ENCODE peak calls at places on chromosomes 2 and 18, in six cellular contexts. K is hepatocyte, C is keratinocyte, A is neural progenitor cell, J is endothelial cell of umbilical vein, R is GM12878. Y is an unnamed sample.

GRCh38 chr2:181037922-181038321 is 57.5 kb downstream of the UBE2E3 start:
- DNase-seq in K (no peak), C (no peak), A (no peak), J (no peak), R (no peak), Y (peak)

GRCh38 chr2:126586321-126586720 is 69.6 kb upstream of the GYPC start:
- DNase-seq in K (no peak), C (no peak), A (peak), J (no peak), R (no peak), Y (no peak)

GRCh38 chr2:99420751-99421299 is 69.0 kb downstream of the REV1 start:
- DNase-seq in K (no peak), C (no peak), A (no peak), J (peak), R (no peak), Y (peak)

GRCh38 chr2:69770193-69770702 is 28.3 kb downstream of the ANXA4 start:
- DNase-seq in K (peak), C (peak), A (no peak), J (peak), R (no peak), Y (peak)

GRCh38 chr2:106165556-106165955 is 28.5 kb downstream of the UXS1 start:
- DNase-seq in K (no peak), C (no peak), A (peak), J (no peak), R (no peak), Y (no peak)

GRCh38 chr2:213726101-213726500 is 441.8 kb downstream of the SPAG16 start:
- DNase-seq in K (no peak), C (no peak), A (no peak), J (no peak), R (no peak), Y (no peak)

GRCh38 chr18:41753826-41754225 is 201.2 kb upstream of the PIK3C3 start:
- DNase-seq in K (no peak), C (peak), A (no peak), J (no peak), R (no peak), Y (peak)

GRCh38 chr18:9825571-9826073 is 60.2 kb upstream of the TXNDC2 start:
- DNase-seq in K (peak), C (no peak), A (no peak), J (peak), R (no peak), Y (peak)

GRCh38 chr2:150802648-150803047 is 315.2 kb upstream of the RND3 start:
- DNase-seq in K (no peak), C (no peak), A (no peak), J (no peak), R (no peak), Y (no peak)

GRCh38 chr2:207869784-207870778 is 100.4 kb upstream of the FZD5 start:
- DNase-seq in K (peak), C (no peak), A (no peak), J (peak), R (no peak), Y (peak)

GRCh38 chr2:6855860-6856547 is 9.7 kb downstream of the CMPK2 start:
- DNase-seq in K (no peak), C (no peak), A (no peak), J (no peak), R (no peak), Y (peak)

GRCh38 chr2:220057922-220058321 is 430.5 kb downstream of the SLC4A3 start:
- DNase-seq in K (no peak), C (no peak), A (no peak), J (no peak), R (no peak), Y (no peak)

GRCh38 chr18:55862693-55863485 is 274.9 kb upstream of the TCF4 start:
- DNase-seq in K (no peak), C (no peak), A (peak), J (no peak), R (no peak), Y (peak)

GRCh38 chr2:197179744-197180498 is 130.7 kb downstream of the ANKRD44 start:
- DNase-seq in K (no peak), C (no peak), A (no peak), J (peak), R (no peak), Y (peak)

GRCh38 chr2:157565550-157565949 is 63.1 kb downstream of the ACVR1C start:
- DNase-seq in K (no peak), C (no peak), A (no peak), J (no peak), R (no peak), Y (no peak)

GRCh38 chr2:68726608-68727367 is 7.8 kb upstream of the ARHGAP25 start:
- DNase-seq in K (no peak), C (no peak), A (no peak), J (no peak), R (peak), Y (no peak)

GRCh38 chr2:174335605-174336402 is 1.1 kb downstream of the SP9 start:
- DNase-seq in K (peak), C (no peak), A (peak), J (peak), R (no peak), Y (peak)

GRCh38 chr2:174338155-174338495 is 3.4 kb downstream of the SP9 start:
- DNase-seq in K (no peak), C (no peak), A (no peak), J (peak), R (no peak), Y (no peak)

GRCh38 chr2:174336403-174337336 is 1.9 kb downstream of the SP9 start:
- DNase-seq in K (peak), C (no peak), A (peak), J (peak), R (no peak), Y (no peak)

GRCh38 chr2:174338626-174339570 is 4.1 kb downstream of the SP9 start:
- DNase-seq in K (no peak), C (no peak), A (peak), J (peak), R (no peak), Y (no peak)

GRCh38 chr2:174337337-174338154 is 2.8 kb downstream of the SP9 start:
- DNase-seq in K (peak), C (no peak), A (peak), J (peak), R (no peak), Y (no peak)
- TF ChIP-seq EZH2 in K (peak), C (peak), A (no peak), J (peak), R (no peak), Y (no peak)

DNA sequence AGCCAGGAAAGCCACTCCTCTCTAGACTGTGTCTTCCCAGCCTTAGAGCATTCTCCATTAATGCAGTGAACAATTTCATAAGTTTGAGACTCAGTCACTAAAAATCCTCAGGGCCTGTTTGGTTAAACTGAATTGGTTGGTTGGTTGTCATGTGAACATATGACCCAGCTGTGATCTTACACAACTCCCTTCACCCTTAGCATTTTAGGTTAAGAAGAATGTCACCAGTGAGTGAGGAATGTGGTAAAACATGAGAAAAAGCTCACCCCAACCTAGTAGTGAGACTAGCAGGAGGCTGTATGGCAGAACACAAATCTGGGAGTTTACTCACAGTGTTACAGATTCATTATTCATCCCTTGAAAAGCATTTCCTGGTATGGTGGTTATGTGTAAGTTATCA is 32.4 kb downstream of the LHCGR start:
- DNase-seq in K (no peak), C (peak), A (no peak), J (no peak), R (no peak), Y (peak)
- H3K27ac ChIP-seq in K (no peak), C (no peak), A (no peak), J (no peak), R (no peak), Y (peak)

GRCh38 chr2:164028764-164029534 is 293.1 kb upstream of the FIGN start:
- DNase-seq in K (no peak), C (no peak), A (no peak), J (no peak), R (no peak), Y (peak)
- H3K4me2 ChIP-seq in K (no peak), C (no peak), A (no peak), J (no peak), R (no peak), Y (no peak)

GRCh38 chr2:232502513-232502900 is 14.9 kb upstream of the ECEL1 start:
- DNase-seq in K (no peak), C (no peak), A (no peak), J (no peak), R (no peak), Y (peak)

GRCh38 chr2:232504438-232504837 is 15.8 kb upstream of the PRSS56 start:
- DNase-seq in K (no peak), C (no peak), A (no peak), J (no peak), R (no peak), Y (no peak)

GRCh38 chr2:232501794-232502499 is 14.3 kb upstream of the ECEL1 start:
- DNase-seq in K (no peak), C (no peak), A (no peak), J (no peak), R (no peak), Y (no peak)

GRCh38 chr2:232503792-232504323 is 16.2 kb upstream of the ECEL1 start:
- DNase-seq in K (no peak), C (no peak), A (no peak), J (no peak), R (no peak), Y (no peak)

DNA sequence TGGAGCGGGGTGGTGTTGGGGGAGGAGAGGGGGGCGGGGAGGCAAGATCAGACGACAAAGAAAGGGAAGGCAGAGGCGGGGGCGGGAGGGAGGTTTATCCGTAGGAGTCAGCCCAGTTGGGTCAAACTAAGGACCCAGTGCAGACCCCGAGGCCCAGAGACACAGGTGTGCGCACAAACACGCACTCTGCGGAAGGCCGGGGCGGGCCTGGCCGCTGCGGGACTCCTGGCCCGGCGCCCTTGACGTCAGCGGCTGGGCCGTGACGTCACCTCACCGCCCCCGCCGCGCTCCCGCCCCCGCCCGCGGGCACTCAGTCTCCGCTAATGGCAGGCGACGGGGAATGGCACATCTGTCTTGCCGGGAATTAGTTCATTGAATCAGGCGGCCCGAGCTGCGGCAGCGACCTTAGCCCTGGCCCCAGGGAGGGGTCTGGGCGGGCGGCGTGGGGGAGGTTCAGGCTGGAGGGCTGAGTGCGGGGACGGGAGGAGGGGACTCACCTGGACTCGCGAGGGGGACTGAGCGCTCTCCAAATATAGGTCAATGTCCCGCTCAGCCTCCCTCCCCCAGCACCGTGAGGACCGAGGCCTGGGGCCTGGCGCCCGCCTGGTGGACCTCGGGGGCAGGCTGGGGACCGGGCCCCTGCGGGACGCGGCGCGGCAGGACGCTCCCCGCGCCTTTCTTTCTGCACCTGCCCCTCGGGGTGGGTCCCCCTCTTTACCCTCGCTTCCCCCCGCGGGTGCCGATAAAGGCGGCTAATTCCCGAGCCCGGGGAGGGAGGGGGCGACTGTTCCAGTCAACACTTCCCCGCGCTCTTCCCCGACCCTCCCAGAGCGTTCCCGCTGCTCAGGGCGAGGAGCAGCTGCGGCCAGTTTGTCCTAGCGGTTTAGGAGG is 15.5 kb upstream of the ECEL1 start:
- DNase-seq in K (peak), C (no peak), A (peak), J (no peak), R (no peak), Y (peak)
- TF ChIP-seq EZH2 in K (peak), C (peak), A (peak), J (no peak), R (no peak), Y (peak)

Y was measured in GM23248.